ENCODE peak calls at places on chromosomes 13 and 19, in ten cellular contexts. K is iris pigment epithelial cell; A is RPMI8226; N is colonic mucosa; J is Right ventricle myocardium inferior; M is NCI-H510A treated with DMSO at 0.1 percent for 48 hours; E is astrocyte of the spinal cord; G is amygdala; H is non-pigmented ciliary epithelial cell; U is stimulated activated CD4-positive, alpha-beta T cell treated with anti-CD3 and anti-CD28 coated beads, Interleukin-1b, Interleukin-23, amount 100 ng/mL, for 1 hour. W is an unnamed sample.

GRCh38 chr13:75968103-75968838 is 332.1 kb downstream of the LMO7 start:
- DNase-seq in K (peak), A (no peak), N (no peak), J (no peak), M (no peak), E (no peak), G (no peak), H (peak), U (no peak), W (no peak)

GRCh38 chr13:109779074-109779473 is 7.3 kb downstream of the IRS2 start:
- DNase-seq in K (no peak), A (no peak), N (no peak), J (peak), M (peak), E (peak), G (no peak), H (no peak), U (no peak), W (no peak)

GRCh38 chr19:39430675-39431593 is 4.8 kb downstream of the RPS16 start:
- DNase-seq in K (peak), A (peak), N (peak), J (no peak), M (peak), E (peak), G (no peak), H (peak), U (peak), W (peak)

GRCh38 chr19:55542292-55542855 is 3.0 kb downstream of the SBK3 start:
- DNase-seq in K (no peak), A (no peak), N (no peak), J (no peak), M (no peak), E (no peak), G (no peak), H (no peak), U (no peak), W (no peak)

GRCh38 chr19:768424-768823 is 17.5 kb downstream of the MISP start:
- DNase-seq in K (peak), A (no peak), N (no peak), J (peak), M (no peak), E (peak), G (no peak), H (no peak), U (no peak), W (peak)

GRCh38 chr19:1104452-1105216 is 840 bp downstream of the GPX4 start:
- DNase-seq in K (peak), A (peak), N (peak), J (peak), M (peak), E (peak), G (peak), H (no peak), U (no peak), W (peak)

GRCh38 chr19:31560021-31560770 is 211.0 kb upstream of the TSHZ3 start:
- DNase-seq in K (no peak), A (no peak), N (no peak), J (no peak), M (no peak), E (no peak), G (no peak), H (no peak), U (no peak), W (no peak)

GRCh38 chr19:12825259-12826131 is 8.9 kb downstream of the RTBDN start:
- DNase-seq in K (no peak), A (peak), N (no peak), J (no peak), M (no peak), E (no peak), G (no peak), H (no peak), U (no peak), W (no peak)

GRCh38 chr19:51365211-51366049 is 758 bp downstream of the ETFB start:
- DNase-seq in K (peak), A (peak), N (peak), J (no peak), M (no peak), E (peak), G (peak), H (no peak), U (no peak), W (peak)

GRCh38 chr19:18176367-18177310 is 3.0 kb downstream of the IFI30 start:
- DNase-seq in K (no peak), A (no peak), N (no peak), J (no peak), M (no peak), E (no peak), G (no peak), H (no peak), U (no peak), W (no peak)

GRCh38 chr13:101579291-101579802 is 126.9 kb downstream of the ITGBL1 start:
- DNase-seq in K (peak), A (no peak), N (no peak), J (no peak), M (no peak), E (peak), G (no peak), H (peak), U (no peak), W (no peak)

GRCh38 chr13:73138276-73138950 is 79.6 kb downstream of the KLF5 start:
- DNase-seq in K (peak), A (no peak), N (no peak), J (no peak), M (peak), E (peak), G (no peak), H (no peak), U (no peak), W (peak)

GRCh38 chr19:29810504-29810871 is 1.3 kb upstream of the CCNE1 start:
- DNase-seq in K (peak), A (peak), N (peak), J (peak), M (no peak), E (no peak), G (no peak), H (no peak), U (no peak), W (no peak)

GRCh38 chr19:12289790-12290065 is 5.0 kb downstream of the ZNF44 start:
- DNase-seq in K (no peak), A (no peak), N (no peak), J (no peak), M (no peak), E (no peak), G (no peak), H (no peak), U (no peak), W (no peak)

GRCh38 chr19:35228177-35228930 is at the start of gene FAM187B:
- DNase-seq in K (no peak), A (no peak), N (no peak), J (no peak), M (no peak), E (no peak), G (no peak), H (no peak), U (no peak), W (no peak)

GRCh38 chr13:21980049-21980448 is 309.2 kb downstream of the FGF9 start:
- DNase-seq in K (no peak), A (no peak), N (no peak), J (no peak), M (peak), E (no peak), G (no peak), H (no peak), U (no peak), W (no peak)

GRCh38 chr13:40992678-40993077 is 26.4 kb downstream of the ELF1 start:
- DNase-seq in K (no peak), A (no peak), N (no peak), J (no peak), M (no peak), E (no peak), G (no peak), H (no peak), U (no peak), W (no peak)

GRCh38 chr19:12047868-12048267 is 4.9 kb downstream of the ZNF878 start:
- DNase-seq in K (no peak), A (no peak), N (no peak), J (no peak), M (no peak), E (no peak), G (no peak), H (no peak), U (no peak), W (no peak)

GRCh38 chr13:59513686-59514085 is 650.0 kb downstream of the DIAPH3 start:
- DNase-seq in K (no peak), A (no peak), N (no peak), J (no peak), M (no peak), E (no peak), G (no peak), H (no peak), U (no peak), W (no peak)

GRCh38 chr19:14248578-14249011 is 42.6 kb upstream of the ADGRL1 start:
- DNase-seq in K (peak), A (peak), N (peak), J (no peak), M (peak), E (peak), G (peak), H (peak), U (no peak), W (no peak)

GRCh38 chr19:9958451-9958850 is 22.1 kb upstream of the OLFM2 start:
- DNase-seq in K (peak), A (no peak), N (no peak), J (no peak), M (no peak), E (peak), G (no peak), H (peak), U (no peak), W (no peak)

GRCh38 chr19:32363175-32363574 is 17.8 kb downstream of the ZNF507 start:
- DNase-seq in K (peak), A (no peak), N (no peak), J (no peak), M (no peak), E (no peak), G (no peak), H (no peak), U (no peak), W (no peak)

GRCh38 chr19:55136399-55137102 is 12.5 kb downstream of the TNNT1 start:
- DNase-seq in K (no peak), A (no peak), N (no peak), J (peak), M (no peak), E (no peak), G (no peak), H (no peak), U (no peak), W (no peak)

GRCh38 chr13:86881390-86881789 is 789.8 kb upstream of the SLITRK5 start:
- DNase-seq in K (no peak), A (no peak), N (no peak), J (no peak), M (no peak), E (no peak), G (no peak), H (no peak), U (no peak), W (no peak)

GRCh38 chr19:3443840-3444694 is 36.3 kb downstream of the SMIM24 start:
- DNase-seq in K (peak), A (no peak), N (no peak), J (peak), M (no peak), E (peak), G (no peak), H (no peak), U (no peak), W (no peak)

GRCh38 chr19:45020071-45020470 is 18.8 kb upstream of the CLASRP start:
- DNase-seq in K (no peak), A (no peak), N (no peak), J (no peak), M (no peak), E (no peak), G (no peak), H (no peak), U (no peak), W (no peak)

GRCh38 chr13:25836709-25837316 is 215.0 kb downstream of the SHISA2 start:
- DNase-seq in K (no peak), A (no peak), N (no peak), J (no peak), M (no peak), E (no peak), G (no peak), H (no peak), U (no peak), W (no peak)

GRCh38 chr13:110616103-110617101 is 1.1 kb downstream of the NAXD start:
- DNase-seq in K (peak), A (no peak), N (peak), J (no peak), M (peak), E (peak), G (no peak), H (no peak), U (no peak), W (peak)

GRCh38 chr19:18726846-18727245 is 43.4 kb downstream of the CRTC1 start:
- DNase-seq in K (no peak), A (no peak), N (no peak), J (peak), M (no peak), E (no peak), G (no peak), H (no peak), U (no peak), W (no peak)

GRCh38 chr13:66803013-66803739 is 427.0 kb downstream of the PCDH9 start:
- DNase-seq in K (no peak), A (no peak), N (no peak), J (no peak), M (no peak), E (no peak), G (no peak), H (no peak), U (no peak), W (no peak)

GRCh38 chr19:49746206-49746958 is 16.7 kb downstream of the TSKS start:
- DNase-seq in K (peak), A (peak), N (peak), J (no peak), M (no peak), E (peak), G (no peak), H (no peak), U (no peak), W (peak)

GRCh38 chr13:52739468-52740071 is at the start of gene CNMD:
- DNase-seq in K (no peak), A (no peak), N (no peak), J (no peak), M (no peak), E (no peak), G (no peak), H (no peak), U (no peak), W (no peak)

GRCh38 chr19:56398809-56399208 is 5.3 kb upstream of the ZNF583 start:
- DNase-seq in K (no peak), A (no peak), N (no peak), J (no peak), M (no peak), E (no peak), G (no peak), H (no peak), U (no peak), W (no peak)

GRCh38 chr13:98513837-98514236 is 63.1 kb downstream of the STK24 start:
- DNase-seq in K (no peak), A (no peak), N (no peak), J (no peak), M (no peak), E (no peak), G (no peak), H (no peak), U (no peak), W (no peak)

GRCh38 chr13:33953203-33953602 is 135.3 kb downstream of the RFC3 start:
- DNase-seq in K (peak), A (no peak), N (no peak), J (no peak), M (no peak), E (peak), G (no peak), H (peak), U (no peak), W (no peak)

GRCh38 chr19:50510700-50511068 is 307 bp downstream of the JOSD2 start:
- DNase-seq in K (no peak), A (no peak), N (no peak), J (no peak), M (no peak), E (no peak), G (no peak), H (no peak), U (no peak), W (no peak)

GRCh38 chr13:99376132-99376531 is 68.9 kb upstream of the GPR183 start:
- DNase-seq in K (no peak), A (no peak), N (no peak), J (no peak), M (no peak), E (no peak), G (no peak), H (no peak), U (no peak), W (no peak)

GRCh38 chr19:14375055-14375581 is 6.1 kb upstream of the ADGRE5 start:
- DNase-seq in K (no peak), A (peak), N (no peak), J (peak), M (no peak), E (no peak), G (no peak), H (no peak), U (no peak), W (no peak)

GRCh38 chr13:91369432-91369831 is 21.9 kb downstream of the MIR17HG start:
- DNase-seq in K (peak), A (no peak), N (no peak), J (no peak), M (no peak), E (peak), G (no peak), H (no peak), U (no peak), W (no peak)